ENCODE peak calls at places on chromosomes 3 and 15, in seven cellular contexts. H, F, V, B, Z, J and E are unnamed samples.

GRCh38 chr15:58182460-58183163 is 44.4 kb downstream of the AQP9 start:
- DNase-seq in V (peak), H (peak), F (peak), Z (no peak), B (peak), J (peak), E (no peak)

GRCh38 chr15:64507293-64507802 is 47.0 kb downstream of the ZNF609 start:
- DNase-seq in H (no peak), F (peak), V (peak), B (peak), Z (no peak), J (peak), E (no peak)

GRCh38 chr15:61839541-61839940 is 220.7 kb downstream of the VPS13C start:
- DNase-seq in V (no peak), J (peak), Z (no peak), F (no peak), H (no peak), B (no peak), E (no peak)

GRCh38 chr3:184173374-184173722 is 1.3 kb upstream of the AP2M1 start:
- DNase-seq in Z (no peak), F (no peak), V (no peak), B (no peak), J (no peak), H (no peak), E (no peak)

GRCh38 chr15:51089699-51090098 is 5.0 kb downstream of the TNFAIP8L3 start:
- DNase-seq in J (peak), F (peak), Z (no peak), B (no peak), H (no peak), V (no peak), E (no peak)

GRCh38 chr3:42656680-42657610 is 3.4 kb downstream of the ZBTB47 start:
- DNase-seq in J (no peak), H (no peak), F (no peak), V (no peak), B (no peak), Z (no peak), E (no peak)

GRCh38 chr3:1292571-1292970 is 199.7 kb downstream of the CNTN6 start:
- DNase-seq in J (no peak), H (no peak), V (no peak), F (no peak), B (no peak), Z (no peak), E (no peak)

GRCh38 chr3:72629191-72629611 is 219.0 kb downstream of the SHQ1 start:
- DNase-seq in F (no peak), B (no peak), J (peak), H (no peak), Z (no peak), V (no peak), E (peak)

GRCh38 chr3:149315694-149316093 is 17.7 kb downstream of the TM4SF18 start:
- DNase-seq in J (no peak), V (no peak), Z (no peak), F (no peak), B (no peak), H (no peak), E (no peak)

GRCh38 chr3:12574131-12574530 is 17.2 kb downstream of the MKRN2 start:
- DNase-seq in H (no peak), V (no peak), B (no peak), J (peak), F (no peak), Z (no peak), E (no peak)

GRCh38 chr15:74768771-74769342 is 13.0 kb upstream of the CSK start:
- DNase-seq in Z (peak), B (peak), J (peak), F (peak), H (peak), V (peak), E (no peak)